ENCODE peak calls at places on chromosomes 13 and 19, in ten cellular contexts. A is lung, M is IMR-90, X is fibroblast of lung, T is ovary, Q is colonic mucosa, G is cardiac muscle cell, J is RWPE1, C is thoracic aorta, K is Peyer's patch. I is an unnamed sample.
A peak's percentile ranks its signal among the peaks of the same experiment; 100 is the strongest.

GRCh38 chr13:102597029-102598015 is 536 bp downstream of the TPP2 start:
- DNase-seq in M (peak; percentile 52), G (peak; percentile 22), J (no peak), C (no peak), X (peak; percentile 60), A (no peak), K (peak; percentile 61), T (peak; percentile 60), Q (peak; percentile 39), I (peak; percentile 35)

GRCh38 chr13:58977085-58977484 is 1186.6 kb downstream of the DIAPH3 start:
- DNase-seq in M (no peak), J (no peak), X (no peak), G (no peak), C (no peak), A (no peak), T (no peak), K (no peak), Q (no peak), I (no peak)

GRCh38 chr19:8640402-8641004 is 10.1 kb downstream of the NFILZ start:
- DNase-seq in G (no peak), M (no peak), J (no peak), X (no peak), A (peak; percentile 54), K (peak; percentile 64), Q (no peak), C (no peak), T (no peak), I (no peak)

GRCh38 chr13:80359459-80360297 is 18.8 kb upstream of the SPRY2 start:
- DNase-seq in M (no peak), G (peak; percentile 64), K (no peak), A (no peak), C (no peak), T (no peak), Q (no peak), J (no peak), X (no peak), I (peak; percentile 96)

GRCh38 chr13:106507560-106508274 is 27.7 kb downstream of the EFNB2 start:
- DNase-seq in M (peak; percentile 95), T (no peak), C (no peak), Q (no peak), G (no peak), A (no peak), X (peak; percentile 99), K (no peak), J (peak; percentile 66), I (peak; percentile 75)

GRCh38 chr13:94860981-94861407 is 148.6 kb upstream of the SOX21 start:
- DNase-seq in J (no peak), A (no peak), M (peak; percentile 13), X (peak; percentile 34), T (no peak), Q (no peak), C (no peak), K (no peak), G (no peak), I (no peak)

GRCh38 chr13:60001892-60002291 is 161.8 kb downstream of the DIAPH3 start:
- DNase-seq in Q (no peak), M (no peak), C (no peak), T (no peak), A (no peak), X (no peak), G (no peak), J (no peak), K (no peak), I (no peak)

GRCh38 chr13:114074671-114075315 is 57.6 kb downstream of the RASA3 start:
- DNase-seq in M (no peak), A (no peak), Q (no peak), X (no peak), T (peak; percentile 28), K (peak; percentile 20), C (no peak), G (no peak), J (no peak), I (no peak)

GRCh38 chr13:50140742-50141659 is 125.8 kb downstream of the KCNRG start:
- DNase-seq in M (no peak), C (no peak), T (no peak), K (no peak), A (no peak), G (no peak), X (no peak), Q (no peak), J (no peak), I (peak; percentile 46)

GRCh38 chr13:99981115-99982020 is at the start of gene ZIC2:
- DNase-seq in Q (no peak), K (peak; percentile 60), C (no peak), J (no peak), M (no peak), X (peak; percentile 51), T (no peak), G (peak; percentile 69), A (no peak), I (peak; percentile 96)

GRCh38 chr19:12913871-12914690 is 5.0 kb downstream of the SYCE2 start:
- DNase-seq in Q (no peak), M (no peak), J (no peak), A (no peak), T (no peak), X (peak; percentile 43), K (no peak), G (no peak), C (no peak), I (peak; percentile 59)

GRCh38 chr19:34044011-34044410 is 128.3 kb upstream of the LSM14A start:
- DNase-seq in K (no peak), G (no peak), C (no peak), J (no peak), X (no peak), M (no peak), Q (no peak), A (no peak), T (no peak), I (peak; percentile 79)

GRCh38 chr13:63909726-63910125 is 2494.1 kb upstream of the PCDH20 start:
- DNase-seq in A (no peak), M (no peak), C (no peak), X (no peak), K (no peak), G (no peak), T (no peak), J (no peak), Q (no peak), I (no peak)

GRCh38 chr13:63910406-63910957 is 2494.8 kb upstream of the PCDH20 start:
- DNase-seq in X (peak; percentile 14), A (no peak), C (no peak), Q (no peak), J (peak; percentile 0), T (no peak), M (peak; percentile 7), G (no peak), K (no peak), I (peak; percentile 75)
- H3K27ac ChIP-seq in X (no peak overlapping the region), A (no peak overlapping the region), C (no peak overlapping the region), Q (no peak overlapping the region), J (no peak overlapping the region), T (no peak overlapping the region), M (no peak overlapping the region), G (no peak overlapping the region), K (no peak overlapping the region), I (no peak overlapping the region)

GRCh38 chr13:96279904-96280303 is 190.0 kb downstream of the HS6ST3 start:
- DNase-seq in X (no peak), C (no peak), Q (no peak), G (no peak), J (no peak), M (no peak), T (no peak), K (no peak), A (no peak), I (no peak)

GRCh38 chr13:96284971-96285370 is 195.1 kb downstream of the HS6ST3 start:
- DNase-seq in J (no peak), A (no peak), M (no peak), Q (no peak), X (no peak), T (no peak), C (no peak), G (no peak), K (no peak), I (no peak)

DNA sequence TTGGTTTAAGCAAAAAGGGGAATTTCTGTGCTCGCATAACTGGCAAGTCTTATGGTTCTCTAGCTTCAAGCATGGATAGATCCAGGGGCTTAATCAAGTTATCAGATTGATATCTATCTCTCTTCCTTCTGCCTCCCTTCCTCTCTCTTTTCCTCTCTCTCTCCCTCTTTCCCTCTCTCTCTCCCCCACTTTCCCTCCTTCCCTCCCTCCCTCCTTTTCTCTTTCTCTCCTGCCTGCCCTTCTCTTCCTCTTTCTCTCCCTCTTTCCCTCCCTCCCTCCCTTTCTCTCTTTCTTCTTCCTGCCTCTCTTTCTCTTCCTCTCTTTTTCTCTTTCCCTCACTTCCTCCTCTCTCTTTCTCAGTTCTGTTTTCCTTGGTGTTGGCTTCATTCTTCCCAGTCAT is 195.8 kb downstream of the HS6ST3 start:
- DNase-seq in X (no peak), C (no peak), T (no peak), Q (no peak), A (no peak), M (no peak), J (no peak), K (no peak), G (no peak), I (no peak)
- H3K27ac ChIP-seq in X (no peak overlapping the region), C (no peak overlapping the region), T (no peak overlapping the region), Q (no peak overlapping the region), A (no peak overlapping the region), M (no peak overlapping the region), J (no peak overlapping the region), K (no peak overlapping the region), G (no peak overlapping the region), I (no peak overlapping the region)

DNA sequence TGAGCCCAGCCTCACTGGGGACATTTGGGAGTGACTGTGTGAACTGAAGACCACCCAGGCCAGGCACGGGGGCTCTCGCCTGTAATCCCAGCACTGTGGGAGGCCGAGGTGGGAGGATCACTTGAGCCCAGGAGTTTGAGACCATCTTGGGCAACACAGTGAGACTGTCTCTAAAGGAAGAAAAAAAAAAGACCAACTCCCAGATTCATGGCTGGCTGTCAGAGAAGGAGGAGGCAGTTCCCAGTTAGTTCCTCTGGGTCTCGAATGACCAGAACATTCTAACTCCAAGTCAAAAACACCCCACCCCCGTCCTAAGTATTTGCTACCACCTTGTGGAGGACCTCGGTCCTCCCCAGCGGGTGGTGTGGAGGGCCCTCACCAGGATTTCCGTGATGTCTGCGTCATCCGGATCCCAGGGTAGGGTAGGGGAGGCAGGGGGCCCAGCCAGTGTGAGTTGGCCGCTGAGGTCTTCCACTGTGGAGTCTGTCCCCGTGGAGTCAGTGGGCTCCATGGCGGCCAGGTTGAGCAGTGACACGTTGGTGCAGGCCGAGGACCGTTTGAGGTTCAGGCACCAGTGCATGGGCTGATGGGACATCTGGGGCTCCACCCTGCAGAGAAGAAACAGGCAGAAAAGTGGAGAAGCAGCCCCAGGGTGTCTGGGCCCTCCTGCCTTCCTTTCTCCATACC is 1.3 kb downstream of the TSKS start:
- DNase-seq in M (peak; percentile 56), K (no peak), G (peak; percentile 28), C (no peak), A (no peak), T (peak; percentile 51), J (no peak), Q (no peak), X (peak; percentile 20), I (peak; percentile 82)
- H3K27ac ChIP-seq in M (no peak overlapping the region), K (no peak overlapping the region), G (no peak overlapping the region), C (no peak overlapping the region), A (peak overlapping the region; percentile 44), T (no peak overlapping the region), J (peak overlapping the region; percentile 96), Q (no peak overlapping the region), X (no peak overlapping the region), I (no peak overlapping the region)

DNA sequence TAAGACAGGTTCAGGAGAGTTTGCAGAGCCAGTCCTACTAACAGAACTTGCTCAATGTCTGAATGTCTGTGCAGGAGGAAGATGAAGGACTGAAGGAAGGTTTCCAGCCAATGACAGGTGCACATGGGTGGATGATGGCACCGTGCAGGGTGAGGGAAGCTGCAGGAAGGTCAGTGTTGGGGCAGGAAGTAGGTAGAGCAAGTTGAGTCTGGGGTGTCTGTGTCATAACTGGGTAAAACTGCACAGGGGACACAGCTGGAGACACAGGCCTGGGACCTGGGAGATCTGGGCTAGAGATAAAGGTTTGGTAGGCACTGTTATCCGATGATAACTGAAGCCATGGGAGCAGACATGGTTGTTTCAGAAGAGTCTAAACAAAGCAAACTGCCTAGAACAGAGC is 116.9 kb downstream of the USP12 start:
- DNase-seq in X (no peak), M (no peak), K (no peak), G (no peak), T (no peak), Q (no peak), A (no peak), C (no peak), J (no peak), I (no peak)
- H3K27ac ChIP-seq in X (no peak overlapping the region), M (no peak overlapping the region), K (no peak overlapping the region), G (no peak overlapping the region), T (no peak overlapping the region), Q (no peak overlapping the region), A (no peak overlapping the region), C (no peak overlapping the region), J (peak overlapping the region; percentile 72), I (no peak overlapping the region)